ENCODE peak calls at places on chromosomes 7 and 10, in eight cellular contexts. K, Z, E, A, Q, V, L and F are unnamed samples.
A peak's percentile ranks its signal among the peaks of the same experiment; 100 is the strongest.

GRCh38 chr7:28784166-28784870 is 173.8 kb downstream of the TRIL start:
- DNase-seq in V (peak; percentile 61), E (no peak), Z (no peak), K (no peak), A (no peak), L (no peak), Q (peak; percentile 11), F (no peak)

GRCh38 chr10:78002541-78003284 is 26.6 kb downstream of the POLR3A start:
- DNase-seq in E (no peak), L (no peak), Z (no peak), V (no peak), Q (no peak), K (no peak), A (no peak), F (no peak)

GRCh38 chr10:71302874-71303568 is 16.0 kb upstream of the SLC29A3 start:
- DNase-seq in A (no peak), Q (peak; percentile 77), K (no peak), E (peak; percentile 11), V (peak; percentile 66), L (no peak), Z (no peak), F (no peak)

GRCh38 chr10:31593124-31593523 is 274.1 kb downstream of the ZEB1 start:
- DNase-seq in V (no peak), Q (no peak), A (no peak), Z (no peak), K (no peak), L (no peak), E (no peak), F (peak; percentile 42)

GRCh38 chr7:89028319-89028718 is 232.8 kb upstream of the TEX47 start:
- DNase-seq in V (no peak), Z (no peak), L (no peak), A (no peak), E (no peak), Q (no peak), K (no peak), F (no peak)

GRCh38 chr7:27314111-27314510 is 71.5 kb downstream of the EVX1 start:
- DNase-seq in Q (no peak), K (no peak), V (no peak), E (no peak), L (no peak), A (no peak), Z (no peak), F (no peak)

GRCh38 chr10:102220612-102221011 is 5.5 kb upstream of the ELOVL3 start:
- DNase-seq in Z (no peak), A (no peak), E (no peak), L (no peak), K (no peak), V (no peak), Q (no peak), F (no peak)

GRCh38 chr10:29328988-29329387 is 40.1 kb downstream of the LYZL1 start:
- DNase-seq in E (no peak), V (peak; percentile 49), Z (peak; percentile 66), A (no peak), L (no peak), Q (no peak), K (no peak), F (no peak)

GRCh38 chr10:30811665-30812017 is 182.1 kb upstream of the LYZL2 start:
- DNase-seq in L (peak; percentile 29), Q (no peak), Z (no peak), E (no peak), V (peak; percentile 78), K (no peak), A (no peak), F (no peak)

GRCh38 chr7:95798401-95798930 is 26.1 kb downstream of the DYNC1I1 start:
- DNase-seq in E (no peak), K (no peak), Z (no peak), V (peak; percentile 4), Q (peak; percentile 13), L (no peak), A (no peak), F (no peak)

GRCh38 chr10:3803884-3804741 is 19.1 kb upstream of the KLF6 start:
- DNase-seq in K (no peak), A (no peak), E (no peak), Z (no peak), V (no peak), Q (no peak), L (no peak), F (no peak)

GRCh38 chr7:40674316-40674715 is 539.5 kb downstream of the SUGCT start:
- DNase-seq in V (no peak), A (no peak), E (no peak), Q (no peak), K (no peak), L (no peak), Z (no peak), F (no peak)

GRCh38 chr10:102615361-102615760 is 28.9 kb upstream of the TRIM8 start:
- DNase-seq in Z (no peak), K (no peak), E (peak; percentile 54), L (no peak), V (no peak), A (no peak), Q (peak; percentile 64), F (no peak)

GRCh38 chr7:117427258-117427701 is at the start of gene ASZ1:
- DNase-seq in V (no peak), A (no peak), L (no peak), Z (no peak), E (peak; percentile 45), Q (no peak), K (no peak), F (no peak)

GRCh38 chr7:117008849-117009531 is 55.7 kb downstream of the ST7 start:
- DNase-seq in Q (no peak), K (no peak), Z (no peak), E (no peak), V (peak; percentile 35), A (no peak), L (no peak), F (peak; percentile 49)

GRCh38 chr10:70479626-70480253 is 1.2 kb downstream of the PALD1 start:
- DNase-seq in K (no peak), Z (no peak), E (no peak), L (no peak), A (no peak), Q (no peak), V (no peak), F (no peak)

GRCh38 chr10:17685227-17685840 is 41.4 kb downstream of the STAM start:
- DNase-seq in E (no peak), Z (no peak), V (no peak), Q (no peak), A (no peak), K (no peak), L (no peak), F (no peak)

GRCh38 chr10:14579405-14579804 is 195.3 kb downstream of the FAM107B start:
- DNase-seq in E (no peak), Q (no peak), L (no peak), A (no peak), V (peak; percentile 82), K (no peak), Z (no peak), F (no peak)

GRCh38 chr10:113736576-113736975 is 14.9 kb upstream of the PLEKHS1 start:
- DNase-seq in Z (no peak), K (no peak), V (peak; percentile 18), A (no peak), Q (no peak), E (no peak), L (no peak), F (no peak)

GRCh38 chr7:5177060-5177459 is 13.0 kb upstream of the WIPI2 start:
- DNase-seq in E (peak; percentile 60), K (peak; percentile 81), Z (peak; percentile 62), V (peak; percentile 89), L (peak; percentile 27), A (peak; percentile 12), Q (peak; percentile 43), F (no peak)

GRCh38 chr10:5963071-5963470 is 14.3 kb downstream of the IL15RA start:
- DNase-seq in Q (no peak), E (peak; percentile 13), V (no peak), Z (no peak), L (no peak), A (no peak), K (no peak), F (no peak)

GRCh38 chr10:129426670-129427069 is 40.4 kb upstream of the MGMT start:
- DNase-seq in E (no peak), A (no peak), V (no peak), Z (no peak), Q (no peak), K (no peak), L (no peak), F (no peak)

GRCh38 chr10:43265799-43266721 is 805 bp downstream of the RASGEF1A start:
- DNase-seq in E (peak; percentile 45), L (peak; percentile 17), V (no peak), K (peak; percentile 54), Z (no peak), Q (peak; percentile 59), A (no peak), F (no peak)
- TF ChIP-seq CTCF in E (peak; percentile 22), L (no peak), V (no peak), K (peak; percentile 29), Z (no peak), Q (peak; percentile 46), A (no peak), F (peak; percentile 44)

GRCh38 chr10:61480226-61480625 is 27.0 kb upstream of the TMEM26 start:
- DNase-seq in K (no peak), Q (no peak), Z (no peak), A (no peak), L (no peak), E (no peak), V (no peak), F (no peak)
- H3K4me1 ChIP-seq in K (no peaks in the 10 kb centered on the region), Q (no peaks in the 10 kb centered on the region), Z (no peaks in the 10 kb centered on the region), A (no peaks in the 10 kb centered on the region), L (no peaks in the 10 kb centered on the region), E (no peaks in the 10 kb centered on the region), V (no peaks in the 10 kb centered on the region), F (no peaks in the 10 kb centered on the region)

GRCh38 chr10:120641695-120642094 is 184.7 kb downstream of the PLPP4 start:
- DNase-seq in L (no peak), E (no peak), Z (no peak), Q (no peak), K (no peak), A (no peak), V (no peak), F (no peak)
- H3K27ac ChIP-seq in L (no peak overlapping the region), E (no peak overlapping the region), Z (no peak overlapping the region), Q (no peak overlapping the region), K (no peak overlapping the region), A (no peak overlapping the region), V (no peak overlapping the region), F (no peak overlapping the region)

GRCh38 chr7:54076619-54077018 is 465.6 kb upstream of the VSTM2A start:
- DNase-seq in L (no peak), Q (no peak), A (no peak), K (no peak), V (no peak), Z (no peak), E (no peak), F (peak; percentile 24)

GRCh38 chr7:54080525-54080924 is 461.6 kb upstream of the VSTM2A start:
- DNase-seq in A (no peak), V (no peak), Q (no peak), L (no peak), K (no peak), E (no peak), Z (no peak), F (no peak)

GRCh38 chr7:54080971-54081370 is 461.2 kb upstream of the VSTM2A start:
- DNase-seq in Z (no peak), E (no peak), L (no peak), A (no peak), Q (no peak), V (no peak), K (no peak), F (no peak)
- TF ChIP-seq CTCF in Z (no peak), E (no peak), L (no peak), A (no peak), Q (no peak), V (no peak), K (no peak), F (no peak)